ENCODE peak calls at places on chromosomes 4 and X, in five cellular contexts. D, E, R, O and Q are unnamed samples.

GRCh38 chrX:1537031-1537715 is at the start of gene P2RY8:
- DNase-seq in O (peak; percentile 83), D (peak; percentile 64), R (peak; percentile 72), E (peak; percentile 66), Q (peak; percentile 84)

GRCh38 chrX:48996969-48997368 is 5.1 kb downstream of the GRIPAP1 start:
- DNase-seq in O (no peak), D (no peak), R (no peak), E (no peak), Q (no peak)

GRCh38 chrX:45903781-45904201 is 641.4 kb downstream of the ZNF674 start:
- DNase-seq in O (no peak), R (no peak), E (no peak), D (no peak), Q (no peak)

GRCh38 chrX:8052909-8053308 is 118.2 kb downstream of the VCX2 start:
- DNase-seq in D (no peak), O (no peak), E (no peak), R (no peak), Q (no peak)

GRCh38 chrX:130060122-130061069 is 49.9 kb downstream of the ELF4 start:
- DNase-seq in O (peak; percentile 82), R (peak; percentile 69), D (peak; percentile 92), E (peak; percentile 94), Q (peak; percentile 78)

GRCh38 chr4:177573487-177573886 is 131.2 kb upstream of the AGA start:
- DNase-seq in O (no peak), D (no peak), R (no peak), E (no peak), Q (no peak)

GRCh38 chr4:183443609-183444148 is 757 bp upstream of the CDKN2AIP start:
- DNase-seq in O (no peak), D (no peak), R (no peak), E (peak; percentile 39), Q (no peak)

GRCh38 chr4:105548483-105548882 is 3.9 kb upstream of the ARHGEF38 start:
- DNase-seq in R (no peak), D (no peak), O (no peak), E (no peak), Q (no peak)

GRCh38 chr4:134216436-134216835 is 14.8 kb upstream of the PABPC4L start:
- DNase-seq in E (no peak), D (no peak), O (no peak), R (no peak), Q (no peak)

GRCh38 chr4:99652596-99653436 is 4.8 kb downstream of the C4orf54 start:
- DNase-seq in O (no peak), R (no peak), D (no peak), E (no peak), Q (no peak)

GRCh38 chrX:14915596-14915995 is 42.4 kb downstream of the MOSPD2 start:
- DNase-seq in E (no peak), D (no peak), O (no peak), R (no peak), Q (no peak)

GRCh38 chr4:109465065-109465464 is 31.4 kb downstream of the SEC24B start:
- DNase-seq in D (no peak), O (no peak), E (no peak), R (no peak), Q (no peak)

GRCh38 chr4:147723316-147723715 is 8.6 kb upstream of the ARHGAP10 start:
- DNase-seq in D (no peak), R (no peak), E (no peak), O (no peak), Q (no peak)

GRCh38 chr4:161629694-161630441 is 533.9 kb downstream of the FSTL5 start:
- DNase-seq in R (no peak), D (no peak), E (no peak), O (no peak), Q (no peak)

GRCh38 chr4:94814237-94814636 is 56.5 kb downstream of the BMPR1B start:
- DNase-seq in O (no peak), D (no peak), E (no peak), R (no peak), Q (no peak)

GRCh38 chr4:15414601-15415091 is 13.2 kb upstream of the C1QTNF7 start:
- DNase-seq in E (no peak), D (no peak), R (no peak), O (no peak), Q (no peak)

GRCh38 chrX:13937370-13938052 is 92.2 kb downstream of the GEMIN8 start:
- DNase-seq in O (no peak), D (peak; percentile 22), R (no peak), E (no peak), Q (no peak)

GRCh38 chr4:140300271-140300970 is 73.0 kb upstream of the SCOC start:
- DNase-seq in D (no peak), O (no peak), R (no peak), E (no peak), Q (no peak)

GRCh38 chr4:119498520-119498919 is 130.1 kb downstream of the PDE5A start:
- DNase-seq in R (no peak), O (no peak), E (no peak), D (no peak), Q (no peak)

GRCh38 chr4:101175896-101176676 is 171.2 kb downstream of the PPP3CA start:
- DNase-seq in O (no peak), D (no peak), E (no peak), R (no peak), Q (no peak)

GRCh38 chr4:124907881-124908280 is 195.3 kb upstream of the ANKRD50 start:
- DNase-seq in E (no peak), D (no peak), O (no peak), R (no peak), Q (no peak)

GRCh38 chr4:7980036-7980435 is 40.4 kb upstream of the AFAP1 start:
- DNase-seq in R (no peak), D (no peak), O (no peak), E (no peak), Q (no peak)

GRCh38 chr4:109786846-109787245 is 15.0 kb downstream of the CFI start:
- DNase-seq in O (no peak), R (no peak), D (no peak), E (no peak), Q (no peak)

GRCh38 chr4:174520655-174521054 is 1.6 kb downstream of the HPGD start:
- DNase-seq in R (no peak), O (no peak), D (no peak), E (no peak), Q (peak; percentile 25)

GRCh38 chr4:98027827-98028226 is 115.4 kb downstream of the STPG2 start:
- DNase-seq in D (no peak), O (no peak), E (no peak), R (no peak), Q (no peak)

GRCh38 chr4:177391287-177391686 is 51.0 kb downstream of the AGA start:
- DNase-seq in D (no peak), E (no peak), R (no peak), O (no peak), Q (no peak)